ENCODE peak calls at places on chromosomes 1 and 21, in eight cellular contexts. O is A549, Y is glutamatergic neuron, L is ovary, X is left ventricle myocardium inferior, B is foreskin fibroblast, U is tibial artery, V is cardiac muscle cell. Z is an unnamed sample.

GRCh38 chr1:175287377-175287776 is 94.8 kb upstream of the KIAA0040 start:
- DNase-seq in V (no peak), X (no peak), L (no peak), B (no peak), Y (no peak), U (no peak), O (no peak), Z (no peak)

GRCh38 chr1:163974120-163974519 is 584.9 kb upstream of the PBX1 start:
- DNase-seq in L (no peak), B (peak), V (no peak), O (no peak), X (no peak), U (no peak), Y (no peak), Z (no peak)

GRCh38 chr1:67489643-67490042 is 59.4 kb upstream of the SERBP1 start:
- DNase-seq in B (peak), L (no peak), O (no peak), Y (no peak), U (no peak), V (peak), X (no peak), Z (no peak)

GRCh38 chr1:231335663-231336602 is 1.7 kb downstream of the EXOC8 start:
- DNase-seq in B (no peak), O (no peak), X (no peak), U (no peak), L (no peak), Y (no peak), V (no peak), Z (no peak)

GRCh38 chr1:24416666-24417391 is 1.2 kb downstream of the NIPAL3 start:
- DNase-seq in O (no peak), B (peak), X (no peak), L (no peak), V (no peak), U (no peak), Y (no peak), Z (no peak)

GRCh38 chr1:232385221-232385620 is 244.7 kb downstream of the SIPA1L2 start:
- DNase-seq in O (no peak), U (no peak), B (no peak), Y (no peak), L (no peak), V (no peak), X (no peak), Z (no peak)

GRCh38 chr1:63343922-63344321 is 21.6 kb downstream of the FOXD3 start:
- DNase-seq in L (no peak), X (no peak), O (no peak), Y (no peak), B (no peak), V (no peak), U (no peak), Z (no peak)

GRCh38 chr1:207004931-207005830 is 27.4 kb downstream of the C1orf116 start:
- DNase-seq in O (peak), V (peak), X (no peak), B (peak), L (no peak), Y (peak), U (no peak), Z (peak)

GRCh38 chr21:36235058-36235582 is 78.5 kb downstream of the DOP1B start:
- DNase-seq in L (no peak), Y (no peak), O (no peak), V (peak), B (no peak), U (no peak), X (no peak), Z (no peak)

GRCh38 chr1:203196371-203196770 is 9.9 kb upstream of the CHI3L1 start:
- DNase-seq in U (no peak), L (no peak), B (peak), V (no peak), X (no peak), Y (no peak), O (no peak), Z (no peak)

DNA sequence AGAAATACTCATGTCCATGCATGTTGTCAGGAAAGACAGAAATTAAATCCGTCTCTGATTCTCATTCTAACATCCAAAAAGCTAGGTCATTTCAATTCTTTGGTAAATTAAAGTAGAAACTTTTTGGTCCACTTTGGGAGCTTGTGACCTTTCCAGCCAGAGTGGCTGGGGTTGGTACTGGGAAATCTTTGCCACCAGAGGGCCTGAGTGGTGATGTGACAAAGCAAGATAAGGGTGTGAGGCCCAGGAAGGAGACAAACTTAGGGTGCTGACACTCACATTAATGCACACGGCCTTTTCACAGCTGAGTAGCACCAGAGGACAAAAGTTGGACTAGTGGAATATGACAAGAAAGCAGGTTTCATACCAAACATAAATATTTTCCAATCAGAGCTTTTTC is 144.3 kb downstream of the DNM3 start:
- DNase-seq in Y (peak), U (no peak), L (no peak), X (no peak), V (peak), B (peak), O (peak), Z (peak)
- TF ChIP-seq CTCF in Y (no peak), U (no peak), L (no peak), X (peak), V (no peak), B (peak), O (peak), Z (peak)

GRCh38 chr1:205343431-205344009 is 13.2 kb downstream of the KLHDC8A start:
- DNase-seq in X (no peak), L (no peak), U (no peak), V (peak), O (peak), B (no peak), Y (peak), Z (peak)
- TF ChIP-seq CTCF in X (no peak), L (peak), U (no peak), V (peak), O (peak), B (no peak), Y (peak), Z (peak)

GRCh38 chr1:160373696-160374095 is 6.8 kb downstream of the NHLH1 start:
- DNase-seq in O (no peak), L (no peak), B (peak), U (no peak), Y (no peak), V (peak), X (no peak), Z (no peak)
- TF ChIP-seq CTCF in O (no peak), L (no peak), B (no peak), U (no peak), Y (no peak), V (no peak), X (no peak), Z (no peak)

DNA sequence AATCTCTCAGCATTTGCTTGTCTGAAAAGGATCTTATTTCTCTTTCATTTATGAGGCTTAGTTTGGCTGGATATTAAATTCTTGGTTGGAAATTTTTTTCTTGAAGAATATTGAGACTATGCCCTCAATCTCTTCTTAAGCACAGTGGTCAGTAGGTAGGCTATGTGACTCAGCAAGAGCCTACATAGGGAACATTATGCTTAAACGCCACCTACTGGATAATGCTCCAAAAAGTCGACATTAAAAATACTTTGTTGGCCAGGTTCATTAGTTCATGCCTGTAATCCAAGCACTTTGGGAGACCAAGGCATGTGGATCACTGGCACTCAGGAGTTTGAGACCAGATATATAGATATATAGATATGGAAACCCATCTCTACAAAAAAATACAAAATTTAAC is 678.0 kb upstream of the USP24 start:
- DNase-seq in V (peak), U (no peak), L (no peak), Y (no peak), O (peak), B (peak), X (no peak), Z (peak)
- TF ChIP-seq CTCF in V (peak), U (no peak), L (no peak), Y (peak), O (peak), B (peak), X (peak), Z (peak)

GRCh38 chr1:194825382-194825781 is 1639.0 kb upstream of the B3GALT2 start:
- DNase-seq in X (no peak), O (no peak), U (no peak), L (no peak), V (no peak), Y (no peak), B (no peak), Z (no peak)
- TF ChIP-seq CTCF in X (no peak), O (no peak), U (no peak), L (no peak), V (no peak), Y (peak), B (no peak), Z (peak)

GRCh38 chr1:246647113-246647512 is 77.1 kb upstream of the SCCPDH start:
- DNase-seq in B (peak), V (peak), L (no peak), X (peak), O (no peak), U (peak), Y (peak), Z (peak)
- TF ChIP-seq CTCF in B (peak), V (peak), L (no peak), X (peak), O (no peak), U (peak), Y (peak), Z (no peak)

GRCh38 chr1:86084998-86085397 is 71.6 kb downstream of the COL24A1 start:
- DNase-seq in V (no peak), X (no peak), B (peak), L (no peak), O (no peak), U (no peak), Y (no peak), Z (no peak)

GRCh38 chr1:86085741-86086411 is 70.7 kb downstream of the COL24A1 start:
- DNase-seq in V (no peak), U (no peak), L (no peak), X (no peak), B (no peak), O (no peak), Y (no peak), Z (no peak)

GRCh38 chr1:86082183-86082582 is 74.4 kb downstream of the COL24A1 start:
- DNase-seq in X (no peak), L (no peak), O (peak), U (no peak), B (no peak), Y (no peak), V (no peak), Z (no peak)
- TF ChIP-seq CTCF in X (no peak), L (no peak), O (no peak), U (no peak), B (peak), Y (peak), V (peak), Z (peak)

DNA sequence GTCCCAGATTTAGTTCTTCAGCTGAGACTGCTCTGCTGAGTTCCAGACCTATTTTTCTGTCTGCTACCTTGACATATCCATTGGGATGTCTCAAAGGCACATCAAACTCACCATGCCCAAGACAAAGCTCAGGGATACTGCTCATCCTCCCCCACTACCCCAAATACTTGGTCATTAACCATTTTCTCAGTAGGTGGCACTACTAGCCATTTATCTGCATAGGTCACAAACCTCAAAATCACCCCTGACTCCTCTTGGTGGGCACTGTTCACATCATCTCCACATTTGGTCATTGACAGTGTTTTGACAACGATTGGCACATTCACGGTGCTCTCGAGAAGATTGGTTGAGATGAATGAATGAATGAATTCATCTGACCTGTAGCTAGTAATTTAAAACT is 32.1 kb downstream of the CACNA1S start:
- DNase-seq in B (no peak), O (no peak), X (no peak), L (no peak), U (no peak), Y (no peak), V (no peak), Z (no peak)
- TF ChIP-seq CTCF in B (no peak), O (no peak), X (no peak), L (no peak), U (no peak), Y (no peak), V (no peak), Z (no peak)

GRCh38 chr1:182720465-182720864 is 36.1 kb upstream of the RGS8 start:
- DNase-seq in U (no peak), V (peak), B (peak), Y (peak), O (no peak), X (no peak), L (no peak), Z (peak)
- TF ChIP-seq CTCF in U (no peak), V (peak), B (peak), Y (peak), O (no peak), X (peak), L (no peak), Z (peak)

DNA sequence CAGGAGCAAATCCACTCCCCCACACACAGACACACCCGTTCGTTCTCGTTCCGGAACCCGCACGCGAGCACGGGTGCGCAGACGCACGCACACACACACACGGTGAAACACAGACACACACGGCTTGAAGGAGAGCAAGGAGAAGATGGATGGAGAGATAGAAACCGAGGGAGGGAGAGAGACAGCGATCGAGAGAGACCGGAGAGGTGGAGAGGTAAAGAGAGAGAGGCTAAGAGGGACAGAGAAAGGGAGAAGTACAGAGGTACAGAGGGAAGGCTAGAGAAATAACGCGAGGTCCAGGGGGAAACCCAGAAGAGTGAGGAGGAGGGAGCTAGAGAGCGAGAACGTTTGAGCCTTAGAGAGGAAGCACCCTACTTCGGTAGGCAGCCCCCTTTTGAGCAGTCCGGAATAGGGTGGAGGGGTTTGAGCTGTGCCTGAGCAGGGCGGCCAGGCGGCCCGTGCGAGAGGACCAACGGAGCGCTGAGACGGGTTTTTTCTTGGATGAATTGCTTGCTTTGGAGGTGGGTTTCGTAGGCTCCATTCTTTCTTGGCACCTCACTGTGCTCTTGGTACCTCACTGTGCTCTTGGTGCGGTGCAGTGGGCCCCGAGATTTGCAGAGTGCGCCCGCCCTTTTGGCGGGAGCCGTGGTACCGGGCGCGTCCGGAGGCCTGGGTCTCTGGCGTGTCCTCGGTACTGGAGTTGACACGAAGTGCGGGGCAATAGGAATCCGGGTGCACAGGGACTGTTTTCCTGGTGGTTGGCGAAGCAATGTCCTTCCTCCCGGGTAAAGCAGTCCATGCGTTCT is 88.4 kb upstream of the RHOU start:
- DNase-seq in B (peak), L (peak), X (no peak), U (no peak), V (peak), Y (peak), O (peak), Z (no peak)
- TF ChIP-seq CTCF in B (no peak), L (no peak), X (no peak), U (no peak), V (no peak), Y (no peak), O (no peak), Z (no peak)